ENCODE peak calls at places on chromosomes 11 and 22, in five cellular contexts. A is hepatocyte, T is mucosa of descending colon, F is mesendoderm, W is lower lobe of right lung. Q is an unnamed sample. For H3K36me3, the result is how much of the 10 kb centered on the place peaks cover.

GRCh38 chr11:129960216-129961214 is 42.1 kb downstream of the PRDM10 start:
- DNase-seq in F (no peak), T (no peak), A (peak), W (no peak), Q (no peak)

GRCh38 chr11:126914941-126915340 is 85.6 kb downstream of the KIRREL3 start:
- DNase-seq in W (no peak), A (no peak), F (no peak), T (no peak), Q (no peak)

GRCh38 chr11:66044757-66045156 is 4.2 kb downstream of the GAL3ST3 start:
- DNase-seq in A (no peak), W (no peak), T (no peak), F (no peak), Q (no peak)

GRCh38 chr11:3123316-3123715 is 41.8 kb downstream of the OSBPL5 start:
- DNase-seq in T (peak), F (no peak), W (peak), A (no peak), Q (peak)

GRCh38 chr22:42001706-42002105 is 3.1 kb downstream of the WBP2NL start:
- DNase-seq in W (no peak), A (no peak), F (no peak), T (no peak), Q (no peak)

GRCh38 chr11:27910186-27910941 is 197.6 kb downstream of the KIF18A start:
- DNase-seq in T (no peak), W (no peak), F (peak), A (no peak), Q (no peak)

GRCh38 chr11:44992181-44992582 is 41.5 kb upstream of the TP53I11 start:
- DNase-seq in T (no peak), A (no peak), W (no peak), F (no peak), Q (no peak)

GRCh38 chr11:93933230-93933629 is 82.8 kb upstream of the VSTM5 start:
- DNase-seq in F (no peak), A (no peak), W (no peak), T (no peak), Q (no peak)

GRCh38 chr11:125968363-125968762 is 22.5 kb downstream of the VSIG10L2 start:
- DNase-seq in F (no peak), W (no peak), T (no peak), A (no peak), Q (no peak)

GRCh38 chr22:48758021-48758561 is 1069.6 kb downstream of the BRD1 start:
- DNase-seq in F (no peak), A (peak), T (no peak), W (peak), Q (peak)

GRCh38 chr22:30459206-30460052 is 12.4 kb downstream of the SEC14L3 start:
- DNase-seq in W (no peak), F (no peak), T (no peak), A (peak), Q (peak)

GRCh38 chr11:65547446-65548125 is 10.6 kb downstream of the LTBP3 start:
- DNase-seq in T (no peak), W (no peak), A (no peak), F (no peak), Q (peak)

GRCh38 chr22:37486224-37486845 is at the start of gene MFNG:
- DNase-seq in T (peak), A (peak), F (peak), W (peak), Q (peak)

GRCh38 chr22:44890416-44891292 is 119.2 kb downstream of the PHF21B start:
- DNase-seq in T (no peak), W (no peak), A (no peak), F (no peak), Q (peak)

GRCh38 chr11:45045692-45046471 is 95.2 kb upstream of the TP53I11 start:
- DNase-seq in F (peak), W (peak), A (peak), T (no peak), Q (no peak)

GRCh38 chr11:62104816-62105610 is 18.8 kb upstream of the INCENP start:
- DNase-seq in T (no peak), A (no peak), F (no peak), W (no peak), Q (no peak)

GRCh38 chr11:13207665-13208594 is 69.7 kb upstream of the BMAL1 start:
- DNase-seq in A (peak), F (peak), T (no peak), W (peak), Q (no peak)

GRCh38 chr11:121425818-121426217 is 26.3 kb upstream of the SORL1 start:
- DNase-seq in A (no peak), T (no peak), F (peak), W (no peak), Q (no peak)

GRCh38 chr22:50178871-50179869 is 6.5 kb upstream of the TRABD start:
- DNase-seq in W (no peak), A (no peak), F (no peak), T (peak), Q (no peak)

GRCh38 chr11:95074806-95075563 is 8.3 kb downstream of the SRSF8 start:
- DNase-seq in W (peak), F (no peak), T (peak), A (no peak), Q (no peak)

GRCh38 chr11:119055901-119056300 is 1.1 kb downstream of the HYOU1 start:
- DNase-seq in F (peak), A (peak), T (no peak), W (no peak), Q (peak)

GRCh38 chr11:96010683-96011082 is 86.8 kb upstream of the MTMR2 start:
- DNase-seq in F (no peak), W (no peak), A (no peak), T (no peak), Q (no peak)

GRCh38 chr11:34755671-34756070 is 134.8 kb downstream of the EHF start:
- DNase-seq in A (no peak), W (no peak), F (no peak), T (no peak), Q (no peak)

GRCh38 chr11:128645968-128646367 is 47.9 kb upstream of the FLI1 start:
- DNase-seq in W (no peak), A (no peak), F (no peak), T (no peak), Q (no peak)

GRCh38 chr11:66328036-66328306 is 8.3 kb downstream of the RIN1 start:
- DNase-seq in F (no peak), W (no peak), A (no peak), T (no peak), Q (no peak)

GRCh38 chr11:67613960-67614715 is 7.4 kb downstream of the NDUFV1 start:
- DNase-seq in W (peak), A (peak), F (peak), T (peak), Q (peak)

GRCh38 chr11:67614730-67615454 is 8.2 kb downstream of the NDUFV1 start:
- DNase-seq in A (no peak), F (no peak), T (peak), W (no peak), Q (no peak)

GRCh38 chr11:67611704-67612587 is 5.2 kb downstream of the NDUFV1 start:
- DNase-seq in F (no peak), W (peak), A (no peak), T (no peak), Q (no peak)

GRCh38 chr11:67612751-67613150 is 6.0 kb downstream of the NDUFV1 start:
- DNase-seq in T (peak), W (peak), F (no peak), A (no peak), Q (no peak)

DNA sequence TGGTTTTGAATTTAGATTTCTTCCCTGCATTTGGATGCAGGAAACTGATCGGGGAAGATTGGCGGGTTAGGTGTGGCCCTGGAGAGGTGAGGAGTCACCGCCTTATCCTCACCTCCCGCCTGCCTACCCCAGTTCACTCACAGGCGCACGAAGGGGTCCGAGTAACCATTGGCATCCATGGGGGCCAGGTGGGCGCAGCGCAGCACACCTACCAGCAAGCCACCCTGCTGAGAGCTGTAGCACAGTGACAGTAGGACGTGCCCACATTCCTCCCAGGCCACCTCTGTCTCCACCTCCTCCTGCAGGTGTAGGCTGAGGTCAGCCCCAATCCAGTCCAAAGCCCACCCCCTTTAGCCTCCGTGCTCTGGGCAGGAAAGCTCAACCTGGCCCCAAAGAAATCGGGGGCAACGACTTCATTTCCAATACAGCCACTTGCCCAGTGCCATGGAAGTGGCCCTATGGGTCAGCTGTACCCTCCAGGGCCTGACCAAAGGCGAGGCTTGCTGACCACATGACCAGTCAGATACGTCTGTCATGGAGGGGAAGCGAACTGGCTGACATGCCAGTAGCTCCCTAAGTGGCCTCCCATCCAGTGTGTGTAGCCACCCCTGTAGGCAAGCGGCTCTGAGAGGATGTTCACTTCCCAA is 6.7 kb downstream of the NDUFV1 start:
- DNase-seq in W (peak), A (no peak), F (no peak), T (peak), Q (no peak)
- H3K4me3 ChIP-seq in W (peak), A (no peak), F (no peak), T (no peak), Q (no peak)

GRCh38 chr11:86782781-86783180 is 17.6 kb upstream of the PRSS23 start:
- DNase-seq in A (peak), T (no peak), W (no peak), F (no peak), Q (no peak)

GRCh38 chr11:86787018-86787417 is 13.3 kb upstream of the PRSS23 start:
- DNase-seq in F (no peak), W (no peak), A (no peak), T (no peak), Q (no peak)

GRCh38 chr11:86785576-86785975 is 14.8 kb upstream of the PRSS23 start:
- DNase-seq in A (no peak), F (no peak), T (no peak), W (no peak), Q (no peak)

GRCh38 chr11:86781546-86781945 is 18.8 kb upstream of the PRSS23 start:
- DNase-seq in W (no peak), T (no peak), F (peak), A (no peak), Q (peak)

GRCh38 chr11:86784247-86784681 is 16.1 kb upstream of the PRSS23 start:
- DNase-seq in W (no peak), T (no peak), A (no peak), F (no peak), Q (no peak)
- H3K36me3 ChIP-seq in W (under half), T (under half), A (under half), F (under half), Q (under half)

GRCh38 chr11:70400643-70401042 is 2.3 kb downstream of the CTTN start:
- DNase-seq in F (no peak), A (no peak), W (no peak), T (no peak), Q (no peak)
- H3K4me3 ChIP-seq in F (no peak), A (no peak), W (no peak), T (no peak), Q (no peak)

GRCh38 chr22:24326266-24326665 is 55.6 kb downstream of the SPECC1L start:
- DNase-seq in F (peak), T (no peak), A (no peak), W (no peak), Q (no peak)

GRCh38 chr22:24323695-24324094 is 53.1 kb downstream of the SPECC1L start:
- DNase-seq in T (no peak), A (no peak), F (no peak), W (no peak), Q (no peak)

GRCh38 chr22:24323233-24323632 is 52.6 kb downstream of the SPECC1L start:
- DNase-seq in A (no peak), W (no peak), F (no peak), T (no peak), Q (no peak)

GRCh38 chr22:24324137-24324536 is 53.5 kb downstream of the SPECC1L start:
- DNase-seq in W (no peak), T (no peak), F (no peak), A (no peak), Q (no peak)

DNA sequence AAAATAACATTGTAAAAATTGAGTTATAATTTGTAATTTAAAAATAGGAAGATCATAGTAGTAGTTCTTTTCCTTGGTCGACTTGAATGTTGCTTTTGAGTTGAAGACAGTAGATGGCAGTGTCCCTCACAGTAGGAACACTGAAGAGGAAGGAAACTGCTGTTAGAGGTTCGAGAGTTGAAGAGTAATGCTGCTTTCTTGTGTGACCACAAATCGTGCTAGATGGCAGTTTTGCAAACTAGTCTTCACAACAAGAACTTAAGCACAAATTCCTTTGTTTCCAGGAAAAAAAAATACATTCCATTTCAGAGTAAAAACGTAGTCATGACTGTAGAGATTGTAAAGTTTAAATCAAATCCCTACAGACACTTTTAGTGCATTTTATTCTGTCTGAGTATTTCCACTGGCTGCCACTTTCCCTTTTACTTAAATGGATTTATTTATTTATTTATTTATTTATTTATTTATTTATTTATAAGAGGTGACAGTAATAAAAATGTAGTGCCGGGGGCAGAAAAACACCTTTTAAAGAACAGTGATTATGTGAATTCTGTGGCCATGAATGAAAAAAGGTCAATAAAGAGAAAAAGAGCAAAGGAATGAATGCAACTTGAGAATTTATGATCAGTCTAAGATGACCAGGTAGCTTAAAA is 54.6 kb downstream of the SPECC1L start:
- DNase-seq in T (no peak), W (no peak), A (peak), F (peak), Q (peak)
- H3K36me3 ChIP-seq in T (under half), W (half or more), A (under half), F (under half), Q (under half)

Q was measured in H7.